ENCODE peak calls at places on chromosome 12, in five cellular contexts. Y is IMR-90, C is H1, N is neuronal stem cell, L is mesenchymal stem cell. E is an unnamed sample.

GRCh38 chr12:133202493-133203343 is 21.4 kb downstream of the ZNF268 start:
- DNase-seq in L (peak; percentile 31), Y (no peak), N (no peak), C (no peak), E (no peak)

GRCh38 chr12:25495336-25496097 is 57.6 kb downstream of the LMNTD1 start:
- DNase-seq in N (no peak), Y (peak; percentile 89), C (no peak), L (peak; percentile 72), E (peak; percentile 94)

GRCh38 chr12:47818701-47819543 is 781 bp downstream of the HDAC7 start:
- DNase-seq in Y (no peak), C (peak; percentile 84), L (peak; percentile 56), N (peak; percentile 64), E (no peak)

GRCh38 chr12:83097656-83098055 is 410.9 kb downstream of the TMTC2 start:
- DNase-seq in N (no peak), C (no peak), Y (no peak), L (no peak), E (no peak)

GRCh38 chr12:79844693-79845092 is 90.2 kb downstream of the PPP1R12A start:
- DNase-seq in N (peak; percentile 31), C (no peak), L (peak; percentile 74), Y (peak; percentile 91), E (no peak)

GRCh38 chr12:31324845-31325523 is 966 bp downstream of the SINHCAF start:
- DNase-seq in N (peak; percentile 30), L (peak; percentile 74), C (no peak), Y (peak; percentile 49), E (peak; percentile 58)

GRCh38 chr12:17372508-17372907 is 717.5 kb downstream of the RERGL start:
- DNase-seq in L (no peak), Y (no peak), N (no peak), C (no peak), E (no peak)

GRCh38 chr12:58907326-58907855 is 12.9 kb downstream of the LRIG3 start:
- DNase-seq in N (no peak), C (no peak), Y (peak; percentile 42), L (no peak), E (no peak)

GRCh38 chr12:55816876-55817351 is 610 bp downstream of the SARNP start:
- DNase-seq in C (peak; percentile 43), L (no peak), N (no peak), Y (peak; percentile 26), E (no peak)

GRCh38 chr12:130184531-130185090 is 22.3 kb downstream of the FZD10 start:
- DNase-seq in L (no peak), Y (no peak), N (no peak), C (no peak), E (no peak)

GRCh38 chr12:130185455-130186100 is 23.3 kb downstream of the FZD10 start:
- DNase-seq in C (no peak), L (no peak), Y (no peak), N (no peak), E (no peak)

GRCh38 chr12:130181211-130181610 is 18.9 kb downstream of the FZD10 start:
- DNase-seq in C (no peak), L (no peak), N (no peak), Y (no peak), E (no peak)

GRCh38 chr12:130186101-130186465 is 23.8 kb downstream of the FZD10 start:
- DNase-seq in C (no peak), Y (no peak), N (no peak), L (no peak), E (peak; percentile 34)

DNA sequence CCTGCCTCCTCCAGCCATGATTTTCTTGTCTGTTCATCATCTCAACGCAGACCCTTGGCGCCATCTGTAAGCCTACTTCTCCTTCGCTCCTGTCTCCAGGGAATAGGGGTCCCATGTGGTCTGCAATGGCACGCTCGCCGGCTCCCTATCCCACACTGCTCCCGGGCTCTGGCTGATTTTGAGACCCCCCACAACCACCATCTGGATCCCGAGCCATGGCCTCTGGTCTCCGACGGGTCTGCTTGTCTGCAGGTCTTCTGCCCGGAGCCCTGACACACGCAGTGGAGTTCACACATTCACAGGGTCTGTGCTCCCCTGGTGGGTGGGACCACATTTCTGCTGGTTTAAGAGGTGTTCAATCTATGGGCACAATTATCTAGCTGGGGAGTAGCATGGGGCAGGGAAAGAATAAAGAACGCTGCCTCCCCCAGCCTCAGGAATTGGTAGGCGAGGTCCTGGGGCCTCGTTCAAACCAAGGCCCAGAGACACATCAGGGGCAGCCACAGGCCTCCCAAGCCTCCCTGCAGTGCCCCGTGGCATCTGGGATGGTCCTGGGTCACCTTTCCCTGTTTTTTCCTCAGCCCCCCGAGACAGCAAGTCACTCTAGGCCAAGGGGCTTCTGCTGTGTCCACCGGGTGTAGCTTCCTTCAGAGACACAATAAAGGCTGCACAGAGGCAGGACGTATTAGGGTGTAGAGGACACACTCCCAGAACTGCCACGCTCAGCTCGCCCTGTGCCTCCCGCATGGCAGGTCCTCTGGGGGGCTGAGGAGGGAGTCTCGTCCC is 21.5 kb downstream of the FZD10 start:
- DNase-seq in L (no peak), C (no peak), Y (no peak), N (no peak), E (no peak)
- H3K9me3 ChIP-seq in L (no peaks in the 10 kb centered on the region), C (no peaks in the 10 kb centered on the region), Y (peaks cover 44% of the 10 kb centered on the region), N (no peaks in the 10 kb centered on the region), E (no peaks in the 10 kb centered on the region)

GRCh38 chr12:49070971-49071370 is 1.2 kb upstream of the RHEBL1 start:
- DNase-seq in C (no peak), N (no peak), Y (no peak), L (no peak), E (no peak)

GRCh38 chr12:49068879-49069506 is 786 bp downstream of the RHEBL1 start:
- DNase-seq in N (no peak), C (peak; percentile 58), L (no peak), Y (no peak), E (no peak)

GRCh38 chr12:49064767-49065152 is 4.2 kb upstream of the KMT2D start:
- DNase-seq in N (no peak), Y (no peak), C (no peak), L (no peak), E (no peak)

GRCh38 chr12:49066120-49066519 is 3.7 kb downstream of the RHEBL1 start:
- DNase-seq in N (no peak), Y (no peak), L (no peak), C (no peak), E (no peak)

DNA sequence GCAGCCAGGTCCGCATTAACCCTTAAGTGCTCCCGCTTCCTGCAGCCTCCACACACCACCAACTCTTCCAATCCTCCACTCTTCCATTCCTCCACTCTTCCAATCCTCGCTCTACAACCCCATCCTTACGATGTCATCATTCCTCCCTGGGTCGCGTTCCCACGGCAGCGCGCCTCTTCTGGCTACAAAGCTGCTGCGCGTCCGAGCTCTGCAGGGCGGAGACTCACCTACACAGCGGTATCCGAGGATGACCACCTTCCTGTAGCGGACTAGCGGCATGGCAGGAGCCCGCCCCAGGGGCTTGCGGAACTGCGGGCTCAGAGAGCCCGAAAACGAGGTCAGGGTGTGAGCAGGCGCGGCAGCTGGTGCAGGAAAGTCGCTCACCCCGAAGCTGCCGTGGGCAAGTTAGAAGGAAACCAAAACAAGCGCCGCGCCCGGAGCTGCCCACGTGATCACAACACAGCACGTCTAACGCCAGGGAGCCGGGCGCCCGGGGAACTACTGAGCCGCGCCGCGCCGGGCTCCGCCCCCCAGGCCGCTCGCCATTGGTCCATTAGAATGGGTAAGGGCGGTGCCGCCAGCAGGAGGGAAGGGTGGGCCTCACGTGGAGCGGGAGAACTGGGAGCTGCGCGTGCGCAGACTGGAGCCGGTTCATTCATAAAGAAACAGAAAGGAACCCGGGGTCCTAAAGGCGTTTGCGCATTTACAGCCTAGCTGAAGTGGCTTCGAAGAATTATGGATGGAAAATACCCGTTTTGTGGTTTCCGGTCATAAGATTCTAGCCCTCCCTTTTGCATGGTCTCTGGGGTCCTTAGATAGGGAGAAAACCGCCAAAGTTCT is at the start of gene RHEBL1:
- DNase-seq in Y (peak; percentile 92), L (peak; percentile 98), C (peak; percentile 98), N (peak; percentile 91), E (peak; percentile 97)
- H4K8ac ChIP-seq in Y (peak within 1 kb of the TSS; percentile 44), L (no peak within 1 kb of the TSS), C (peak within 1 kb of the TSS; percentile 88), N (no peak within 1 kb of the TSS), E (peak within 1 kb of the TSS; percentile 54)

DNA sequence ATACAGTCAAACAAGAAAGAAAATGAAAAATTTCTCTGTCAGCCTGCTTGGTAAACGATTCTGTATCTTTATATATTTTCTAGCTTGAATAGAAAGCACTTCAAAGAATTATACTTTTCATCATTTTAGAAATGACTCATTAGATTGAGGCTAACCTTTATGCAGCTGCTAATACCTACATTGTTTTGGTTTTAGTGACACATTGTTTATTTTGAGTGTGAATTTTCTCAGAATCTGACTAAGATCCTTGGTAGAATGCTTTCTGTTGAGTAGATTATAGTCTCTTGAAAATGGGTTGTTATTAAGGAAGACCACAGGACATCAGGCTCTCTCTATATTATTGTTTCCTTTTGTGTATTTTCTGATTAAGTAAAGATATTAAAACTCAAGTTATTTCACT is at the start of gene PMCH:
- DNase-seq in C (no peak), N (no peak), Y (peak; percentile 79), L (peak; percentile 21), E (no peak)
- H3K4me3 ChIP-seq in C (no peak within 1 kb of the TSS), N (no peak within 1 kb of the TSS), Y (no peak within 1 kb of the TSS), L (no peak within 1 kb of the TSS), E (no peak within 1 kb of the TSS)

DNA sequence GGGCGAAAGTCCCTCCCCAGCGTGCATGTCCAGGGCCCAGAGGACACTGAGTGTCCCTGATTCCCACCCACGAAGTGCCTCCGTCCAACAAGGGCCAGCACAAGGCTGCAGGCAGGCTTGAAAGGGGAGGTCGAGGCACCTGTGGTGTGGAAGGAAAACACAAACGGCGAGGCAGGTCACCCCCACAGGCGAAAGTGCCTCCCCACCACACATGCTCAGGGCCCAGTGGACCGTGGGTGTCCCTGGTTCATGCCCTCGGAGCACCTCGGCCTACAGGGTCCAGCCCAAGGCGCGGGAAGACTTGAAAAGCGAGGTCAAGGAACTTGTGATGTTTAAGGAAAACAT is 370.4 kb downstream of the ALG10 start:
- DNase-seq in L (no peak), C (no peak), N (no peak), Y (no peak), E (no peak)
- H3K9me3 ChIP-seq in L (no peaks in the 10 kb centered on the region), C (peaks cover 100% of the 10 kb centered on the region), N (peaks cover 97% of the 10 kb centered on the region), Y (peaks cover 57% of the 10 kb centered on the region), E (peaks cover 99% of the 10 kb centered on the region)

GRCh38 chr12:110468212-110469048 is at the start of the genes FAM216A and GPN3:
- DNase-seq in L (peak; percentile 99), C (peak; percentile 94), N (peak; percentile 99), Y (peak; percentile 98), E (peak; percentile 98)

GRCh38 chr12:110465024-110465423 is 3.0 kb downstream of the GPN3 start:
- DNase-seq in L (no peak), N (no peak), C (no peak), Y (no peak), E (no peak)

GRCh38 chr12:110466791-110467190 is 1.3 kb downstream of the GPN3 start:
- DNase-seq in C (no peak), Y (no peak), L (no peak), N (no peak), E (no peak)

GRCh38 chr12:110467847-110468211 is 228 bp downstream of the GPN3 start:
- DNase-seq in N (no peak), Y (no peak), L (no peak), C (no peak), E (no peak)
- H4K8ac ChIP-seq in N (no peak overlapping the region), Y (no peak overlapping the region), L (no peak overlapping the region), C (peak overlapping the region; percentile 87), E (peak overlapping the region; percentile 79)

DNA sequence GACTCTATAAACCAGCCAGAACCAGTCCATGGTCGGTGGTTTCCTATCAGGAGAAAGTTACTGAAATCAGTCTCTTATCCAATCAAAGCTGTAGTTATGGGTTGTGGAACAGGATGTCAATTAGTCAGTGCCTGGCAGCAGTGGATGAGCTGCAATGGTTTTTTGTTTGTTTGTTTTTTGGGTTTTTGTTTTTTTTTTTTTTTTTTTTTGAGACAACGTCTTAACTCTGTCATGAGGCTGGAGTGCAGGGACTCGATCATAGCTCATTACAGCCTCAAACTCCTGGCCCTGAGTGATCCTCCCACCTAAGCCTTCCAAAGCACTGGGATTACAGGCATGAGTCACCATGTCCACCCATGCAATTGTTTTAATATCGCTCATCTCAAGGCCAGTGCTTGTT is 113.3 kb upstream of the CAND1 start:
- DNase-seq in Y (peak; percentile 37), N (no peak), C (no peak), L (no peak), E (no peak)
- H3K4me3 ChIP-seq in Y (no peak overlapping the region), N (no peak overlapping the region), C (no peak overlapping the region), L (no peak overlapping the region), E (no peak overlapping the region)

E was measured in trophoblast cell.